ENCODE peak calls at places on chromosomes 3 and 15, in eight cellular contexts. D is ovary, F is neural crest cell, O is fibroblast of the aortic adventitia, I is HFF-Myc, W is astrocyte of the spinal cord, K is AG09309, Y is endothelial cell of umbilical vein. H is an unnamed sample.

GRCh38 chr15:32790352-32790999 is 72.7 kb downstream of the GREM1 start:
- DNase-seq in D (no peak), F (no peak), O (peak), I (peak), W (peak), K (no peak), Y (no peak), H (no peak)

GRCh38 chr3:40237892-40238571 is 71.5 kb upstream of the EIF1B start:
- DNase-seq in D (no peak), F (peak), O (peak), I (no peak), W (no peak), K (no peak), Y (no peak), H (no peak)

GRCh38 chr15:95875141-95875643 is 455.3 kb upstream of the NR2F2 start:
- DNase-seq in D (peak), F (no peak), O (peak), I (peak), W (peak), K (peak), Y (peak), H (peak)

GRCh38 chr3:156888576-156888975 is 62.4 kb downstream of the LEKR1 start:
- DNase-seq in D (no peak), F (no peak), O (no peak), I (no peak), W (no peak), K (no peak), Y (no peak), H (no peak)

GRCh38 chr3:188683032-188683491 is 488.7 kb upstream of the TPRG1 start:
- DNase-seq in D (no peak), F (no peak), O (peak), I (no peak), W (peak), K (peak), Y (no peak), H (no peak)

GRCh38 chr3:19348929-19349564 is 200.7 kb downstream of the KCNH8 start:
- DNase-seq in D (no peak), F (no peak), O (peak), I (no peak), W (peak), K (no peak), Y (no peak), H (no peak)

GRCh38 chr3:128382221-128382807 is 84.4 kb downstream of the DNAJB8 start:
- DNase-seq in D (no peak), F (no peak), O (no peak), I (no peak), W (no peak), K (no peak), Y (peak), H (no peak)

GRCh38 chr3:38059148-38059547 is 20.1 kb downstream of the DLEC1 start:
- DNase-seq in D (no peak), F (no peak), O (no peak), I (no peak), W (no peak), K (no peak), Y (no peak), H (no peak)

GRCh38 chr15:71296032-71296686 is 180.9 kb downstream of the THSD4 start:
- DNase-seq in D (no peak), F (no peak), O (peak), I (peak), W (peak), K (peak), Y (peak), H (peak)

GRCh38 chr15:92801412-92801773 is 98.7 kb upstream of the CHD2 start:
- DNase-seq in D (no peak), F (no peak), O (peak), I (peak), W (peak), K (peak), Y (no peak), H (peak)

GRCh38 chr3:99859855-99860254 is 42.2 kb downstream of the CMSS1 start:
- DNase-seq in D (no peak), F (no peak), O (peak), I (peak), W (peak), K (peak), Y (peak), H (peak)

GRCh38 chr3:112633191-112633590 is 7.8 kb downstream of the CCDC80 start:
- DNase-seq in D (no peak), F (no peak), O (no peak), I (no peak), W (no peak), K (no peak), Y (no peak), H (no peak)

GRCh38 chr15:99421172-99421656 is 144.6 kb upstream of the MEF2A start:
- DNase-seq in D (no peak), F (no peak), O (no peak), I (no peak), W (no peak), K (no peak), Y (no peak), H (no peak)

GRCh38 chr3:113151475-113152031 is 59.8 kb upstream of the BOC start:
- DNase-seq in D (no peak), F (no peak), O (no peak), I (no peak), W (peak), K (no peak), Y (no peak), H (no peak)

GRCh38 chr15:60511351-60512157 is 32.6 kb upstream of the ICE2 start:
- DNase-seq in D (no peak), F (no peak), O (no peak), I (no peak), W (no peak), K (no peak), Y (no peak), H (no peak)

GRCh38 chr3:18989237-18989812 is 159.0 kb upstream of the KCNH8 start:
- DNase-seq in D (no peak), F (no peak), O (no peak), I (no peak), W (no peak), K (no peak), Y (no peak), H (no peak)

GRCh38 chr15:60115579-60116415 is 111.7 kb downstream of the FOXB1 start:
- DNase-seq in D (no peak), F (no peak), O (peak), I (no peak), W (peak), K (peak), Y (no peak), H (no peak)

GRCh38 chr15:97791824-97792792 is 168.4 kb upstream of the ARRDC4 start:
- DNase-seq in D (no peak), F (no peak), O (no peak), I (no peak), W (no peak), K (no peak), Y (no peak), H (no peak)

GRCh38 chr3:95341314-95341713 is 1278.5 kb downstream of the NSUN3 start:
- DNase-seq in D (no peak), F (no peak), O (no peak), I (no peak), W (no peak), K (no peak), Y (no peak), H (no peak)

GRCh38 chr15:27805261-27806220 is 293.6 kb downstream of the OCA2 start:
- DNase-seq in D (no peak), F (no peak), O (no peak), I (no peak), W (no peak), K (no peak), Y (no peak), H (no peak)

GRCh38 chr3:9439331-9439730 is 41.9 kb downstream of the SETD5 start:
- DNase-seq in D (no peak), F (no peak), O (no peak), I (no peak), W (no peak), K (no peak), Y (no peak), H (no peak)

GRCh38 chr3:20023663-20024417 is 11.8 kb upstream of the PP2D1 start:
- DNase-seq in D (no peak), F (no peak), O (no peak), I (no peak), W (no peak), K (no peak), Y (peak), H (no peak)

GRCh38 chr3:13484861-13485590 is 4.9 kb downstream of the HDAC11 start:
- DNase-seq in D (peak), F (no peak), O (peak), I (no peak), W (peak), K (no peak), Y (no peak), H (no peak)

GRCh38 chr3:60333710-60334109 is 917.5 kb downstream of the FHIT start:
- DNase-seq in D (no peak), F (no peak), O (no peak), I (no peak), W (no peak), K (no peak), Y (no peak), H (no peak)

GRCh38 chr3:132730891-132731580 is 8.8 kb upstream of the NPHP3 start:
- DNase-seq in D (no peak), F (no peak), O (peak), I (no peak), W (peak), K (peak), Y (peak), H (no peak)

GRCh38 chr3:3170998-3171397 is 8.5 kb downstream of the CRBN start:
- DNase-seq in D (no peak), F (no peak), O (peak), I (no peak), W (peak), K (no peak), Y (peak), H (no peak)

GRCh38 chr15:33200444-33200843 is 5.9 kb upstream of the FMN1 start:
- DNase-seq in D (no peak), F (no peak), O (no peak), I (no peak), W (no peak), K (no peak), Y (no peak), H (no peak)

DNA sequence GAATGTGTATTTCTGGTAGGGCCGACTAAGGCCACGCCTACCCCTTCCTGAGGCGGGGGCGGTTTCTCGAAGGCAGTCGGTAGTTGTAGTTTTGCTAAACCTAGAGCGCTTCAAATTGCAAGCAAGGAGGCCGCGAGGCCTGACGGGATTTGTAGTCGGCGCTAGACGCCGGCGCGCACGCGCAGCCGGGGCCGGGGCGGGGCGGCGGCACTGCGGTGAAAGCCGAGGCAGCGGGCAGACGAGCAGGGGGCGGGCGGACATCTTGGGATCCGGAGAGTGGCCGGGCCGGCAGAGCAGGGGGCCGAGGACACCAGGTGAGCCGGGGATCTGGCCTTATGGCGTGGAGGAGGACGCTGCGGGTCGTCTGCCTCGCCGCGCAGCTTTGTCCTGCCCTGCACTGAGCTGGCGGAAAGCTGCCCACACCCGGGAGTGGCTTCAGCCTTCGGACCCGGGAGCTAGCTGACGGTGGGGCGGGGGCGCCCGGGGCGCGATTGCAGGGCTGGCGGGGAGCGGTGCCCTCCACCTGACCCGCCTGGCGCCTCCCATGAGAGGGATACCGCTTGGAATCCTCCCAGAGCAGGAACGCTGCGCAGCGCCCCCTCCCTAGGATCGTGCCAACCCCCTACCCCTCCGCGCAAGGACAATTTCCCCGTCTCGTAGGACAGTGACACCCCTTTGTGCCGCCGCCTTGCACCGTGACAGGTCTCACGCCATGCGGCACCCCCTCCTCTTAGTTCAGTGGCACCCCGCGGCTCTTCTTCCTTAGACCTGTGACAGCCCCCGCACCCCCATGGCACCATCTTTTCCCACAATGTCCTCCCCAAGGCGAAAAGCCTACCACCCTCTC is at the start of gene AP2M1:
- DNase-seq in D (peak), F (peak), O (peak), I (peak), W (peak), K (peak), Y (peak), H (peak)
- TF ChIP-seq CTCF in D (no peak), F (no peak), O (no peak), I (no peak), W (peak), K (no peak), Y (no peak), H (no peak)

GRCh38 chr15:87967951-87968350 is 288.6 kb downstream of the NTRK3 start:
- DNase-seq in D (no peak), F (no peak), O (no peak), I (no peak), W (no peak), K (no peak), Y (no peak), H (no peak)

GRCh38 chr15:87959080-87959479 is 297.5 kb downstream of the NTRK3 start:
- DNase-seq in D (no peak), F (no peak), O (no peak), I (no peak), W (no peak), K (no peak), Y (no peak), H (no peak)

GRCh38 chr15:87959658-87960057 is 296.9 kb downstream of the NTRK3 start:
- DNase-seq in D (no peak), F (no peak), O (no peak), I (no peak), W (no peak), K (no peak), Y (no peak), H (no peak)

GRCh38 chr15:87961851-87962816 is 294.4 kb downstream of the NTRK3 start:
- DNase-seq in D (no peak), F (no peak), O (peak), I (no peak), W (no peak), K (no peak), Y (no peak), H (no peak)
- TF ChIP-seq CTCF in D (no peak), F (no peak), O (no peak), I (no peak), W (no peak), K (no peak), Y (no peak), H (no peak)

DNA sequence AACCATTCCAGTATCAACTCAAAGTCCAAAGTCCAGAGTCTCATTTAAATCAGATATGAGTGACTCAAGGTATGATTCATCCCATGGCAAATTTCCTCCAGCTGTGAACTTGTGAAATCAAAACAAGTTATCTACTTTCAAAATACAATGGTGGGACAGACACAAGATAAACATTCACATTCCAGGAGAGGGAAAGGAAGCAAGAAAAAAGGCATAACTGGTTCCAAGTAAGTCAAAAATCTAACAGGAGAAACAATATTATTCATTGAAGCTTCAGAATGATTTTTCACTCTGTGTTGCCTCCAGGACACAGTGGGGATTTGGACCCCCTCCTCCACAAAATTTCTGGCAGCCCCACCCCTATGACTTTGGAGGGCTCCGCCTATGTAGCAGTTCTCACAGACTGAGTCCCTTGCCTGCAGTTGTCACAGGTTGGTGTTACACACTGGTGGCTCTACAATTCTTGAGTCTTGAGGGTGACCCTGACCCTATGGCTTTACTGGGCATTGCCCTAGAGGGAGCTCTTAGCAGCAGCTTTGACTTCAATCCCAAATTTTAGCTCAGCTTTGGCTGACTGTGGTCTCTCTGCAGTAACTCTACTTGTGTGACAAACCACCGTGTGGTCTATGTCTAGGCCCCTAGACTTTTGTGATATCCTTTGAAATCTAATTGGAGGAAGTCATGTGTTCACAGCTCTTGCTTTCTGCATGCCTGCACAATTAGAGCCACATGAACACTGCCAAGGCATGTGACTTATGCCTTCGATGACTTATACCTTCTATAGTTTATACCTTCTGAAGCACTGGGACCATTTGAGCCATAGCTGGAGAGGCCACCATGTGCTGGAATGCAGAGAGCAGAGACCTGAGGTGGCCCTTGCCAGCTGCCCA is 644.2 kb downstream of the GRM7 start:
- DNase-seq in D (no peak), F (no peak), O (peak), I (no peak), W (peak), K (no peak), Y (peak), H (no peak)
- TF ChIP-seq CTCF in D (no peak), F (no peak), O (no peak), I (no peak), W (no peak), K (no peak), Y (no peak), H (no peak)

GRCh38 chr15:40334541-40334940 is 6.2 kb downstream of the CCDC9B start:
- DNase-seq in D (no peak), F (no peak), O (no peak), I (no peak), W (no peak), K (no peak), Y (no peak), H (no peak)

GRCh38 chr15:40337597-40337996 is 3.1 kb downstream of the CCDC9B start:
- DNase-seq in D (peak), F (no peak), O (no peak), I (no peak), W (no peak), K (no peak), Y (no peak), H (no peak)

GRCh38 chr15:40338041-40338657 is 2.6 kb downstream of the CCDC9B start:
- DNase-seq in D (peak), F (peak), O (peak), I (no peak), W (peak), K (no peak), Y (peak), H (no peak)

GRCh38 chr15:40334941-40335795 is 5.6 kb downstream of the CCDC9B start:
- DNase-seq in D (no peak), F (no peak), O (no peak), I (no peak), W (no peak), K (no peak), Y (no peak), H (no peak)

GRCh38 chr15:40336129-40337122 is 4.3 kb downstream of the CCDC9B start:
- DNase-seq in D (no peak), F (no peak), O (no peak), I (no peak), W (no peak), K (no peak), Y (no peak), H (no peak)
- TF ChIP-seq CTCF in D (no peak), F (no peak), O (no peak), I (peak), W (peak), K (no peak), Y (no peak), H (no peak)

GRCh38 chr3:42730706-42731420 is 28.3 kb upstream of the HHATL start:
- DNase-seq in D (no peak), F (no peak), O (no peak), I (no peak), W (no peak), K (no peak), Y (no peak), H (no peak)
- TF ChIP-seq CTCF in D (no peak), F (no peak), O (no peak), I (no peak), W (no peak), K (no peak), Y (no peak), H (no peak)

GRCh38 chr15:66072616-66073361 is 180.8 kb downstream of the MEGF11 start:
- DNase-seq in D (no peak), F (no peak), O (peak), I (no peak), W (no peak), K (no peak), Y (no peak), H (no peak)
- TF ChIP-seq CTCF in D (no peak), F (no peak), O (no peak), I (no peak), W (no peak), K (no peak), Y (no peak), H (no peak)

GRCh38 chr3:10779293-10779805 is 36.7 kb upstream of the SLC6A11 start:
- DNase-seq in D (no peak), F (no peak), O (no peak), I (no peak), W (no peak), K (no peak), Y (no peak), H (no peak)
- TF ChIP-seq CTCF in D (no peak), F (no peak), O (no peak), I (no peak), W (no peak), K (no peak), Y (no peak), H (no peak)

GRCh38 chr3:172296248-172296974 is 151.8 kb downstream of the GHSR start:
- DNase-seq in D (no peak), F (no peak), O (no peak), I (no peak), W (no peak), K (no peak), Y (no peak), H (no peak)
- TF ChIP-seq CTCF in D (no peak), F (no peak), O (no peak), I (no peak), W (no peak), K (no peak), Y (no peak), H (no peak)

DNA sequence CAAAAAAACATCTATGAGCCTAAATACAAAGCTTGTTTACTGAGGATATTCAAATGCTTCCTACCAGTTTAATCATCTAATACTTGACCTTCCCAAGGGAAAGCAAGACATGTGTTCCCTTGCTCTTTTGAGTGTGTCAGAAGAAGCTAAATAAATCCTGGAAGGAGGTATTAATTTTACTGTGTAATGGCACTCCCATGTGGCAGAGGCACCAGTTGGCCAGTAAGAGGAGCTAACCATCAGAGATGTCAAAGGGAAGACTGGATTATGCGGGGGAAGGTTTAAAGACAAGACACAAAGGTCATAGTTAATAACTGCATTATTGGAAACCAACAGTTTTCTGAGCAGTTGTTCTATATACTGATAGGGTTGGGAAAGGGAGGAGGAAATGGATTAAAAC is 125.1 kb downstream of the SUCLG2 start:
- DNase-seq in D (no peak), F (no peak), O (no peak), I (no peak), W (no peak), K (no peak), Y (no peak), H (no peak)
- TF ChIP-seq CTCF in D (no peak), F (no peak), O (no peak), I (no peak), W (no peak), K (no peak), Y (no peak), H (no peak)

GRCh38 chr15:90055182-90055581 is 47.1 kb downstream of the IDH2 start:
- DNase-seq in D (no peak), F (no peak), O (no peak), I (no peak), W (no peak), K (no peak), Y (no peak), H (no peak)
- TF ChIP-seq CTCF in D (no peak), F (no peak), O (no peak), I (no peak), W (no peak), K (no peak), Y (no peak), H (no peak)